ENCODE peak calls at places on chromosomes 11 and 22, in ten cellular contexts. M is uterus, Q is lower leg skin, I is upper lobe of left lung, U is A549, J is breast epithelium, R is suprapubic skin, D is body of pancreas, P is sigmoid colon, O is stomach. C is an unnamed sample.

GRCh38 chr11:61151545-61152252 is 9.5 kb downstream of the VPS37C start:
- DNase-seq in R (no peak), U (no peak), I (no peak), Q (no peak), P (peak), D (no peak), O (no peak), M (no peak), J (no peak), C (no peak)

GRCh38 chr11:13040969-13041561 is 31.9 kb downstream of the RASSF10 start:
- DNase-seq in Q (no peak), P (no peak), I (no peak), U (no peak), D (no peak), M (no peak), R (no peak), O (no peak), J (no peak), C (no peak)

GRCh38 chr11:1484061-1484671 is 2.4 kb downstream of the MOB2 start:
- DNase-seq in D (peak), Q (no peak), P (peak), R (peak), J (no peak), O (no peak), M (peak), U (no peak), I (peak), C (no peak)

GRCh38 chr22:28442264-28442950 is 237.2 kb downstream of the TTC28 start:
- DNase-seq in Q (peak), U (no peak), M (peak), I (peak), P (peak), D (peak), R (peak), O (peak), J (peak), C (peak)

GRCh38 chr11:6637871-6638270 is 17.7 kb downstream of the DCHS1 start:
- DNase-seq in D (peak), Q (no peak), O (peak), U (no peak), J (no peak), R (no peak), M (peak), P (peak), I (no peak), C (no peak)

GRCh38 chr22:37314315-37315046 is 32.2 kb downstream of the CYTH4 start:
- DNase-seq in O (no peak), J (no peak), R (no peak), P (no peak), U (no peak), I (no peak), M (no peak), D (no peak), Q (no peak), C (no peak)

GRCh38 chr11:23124996-23125395 is 264.7 kb upstream of the CCDC179 start:
- DNase-seq in P (no peak), J (no peak), Q (no peak), D (no peak), O (no peak), U (no peak), R (no peak), M (no peak), I (no peak), C (no peak)

GRCh38 chr11:58731819-58732218 is at the start of gene GLYAT:
- DNase-seq in U (no peak), D (no peak), M (no peak), R (no peak), P (no peak), O (no peak), J (no peak), I (no peak), Q (no peak), C (no peak)

GRCh38 chr11:13668957-13669521 is 571 bp downstream of the FAR1 start:
- DNase-seq in U (peak), M (no peak), I (no peak), D (peak), R (peak), O (peak), J (peak), Q (peak), P (peak), C (peak)

GRCh38 chr11:44766972-44767278 is 40.2 kb downstream of the TSPAN18 start:
- DNase-seq in R (no peak), U (no peak), P (no peak), O (no peak), I (no peak), J (no peak), M (peak), D (no peak), Q (peak), C (no peak)

GRCh38 chr11:114796954-114797721 is 118.8 kb downstream of the NXPE2 start:
- DNase-seq in M (no peak), R (no peak), U (no peak), O (no peak), J (no peak), Q (no peak), D (no peak), P (no peak), I (no peak), C (no peak)

GRCh38 chr22:39114157-39114511 is 17.1 kb downstream of the APOBEC3H start:
- DNase-seq in M (no peak), P (no peak), I (no peak), J (no peak), R (no peak), O (no peak), D (no peak), U (no peak), Q (no peak), C (no peak)

GRCh38 chr22:39115976-39116621 is 19.1 kb downstream of the APOBEC3H start:
- DNase-seq in I (no peak), U (no peak), O (no peak), M (no peak), J (no peak), Q (no peak), R (no peak), P (no peak), D (no peak), C (no peak)

GRCh38 chr22:39115570-39115969 is 18.5 kb downstream of the APOBEC3H start:
- DNase-seq in D (no peak), P (no peak), I (no peak), U (no peak), M (no peak), J (no peak), O (no peak), R (no peak), Q (no peak), C (no peak)

GRCh38 chr22:39120983-39121382 is 23.9 kb downstream of the APOBEC3H start:
- DNase-seq in Q (no peak), D (no peak), U (no peak), R (no peak), M (no peak), O (no peak), I (no peak), J (no peak), P (no peak), C (no peak)

GRCh38 chr22:39117585-39118191 is 20.6 kb downstream of the APOBEC3H start:
- DNase-seq in I (no peak), R (no peak), D (peak), O (peak), U (peak), Q (no peak), M (no peak), P (peak), J (no peak), C (no peak)
- TF ChIP-seq POLR2A in I (no peak), R (no peak), D (no peak), O (no peak), U (no peak), Q (no peak), M (no peak), P (no peak), J (no peak), C (no peak)

GRCh38 chr11:26017322-26017860 is 314.5 kb upstream of the ANO3 start:
- DNase-seq in O (no peak), Q (no peak), I (no peak), M (no peak), R (no peak), J (no peak), D (no peak), P (no peak), U (no peak), C (no peak)
- TF ChIP-seq POLR2A in O (no peak), Q (no peak), I (no peak), M (no peak), R (no peak), J (no peak), D (no peak), P (no peak), U (no peak), C (no peak)

DNA sequence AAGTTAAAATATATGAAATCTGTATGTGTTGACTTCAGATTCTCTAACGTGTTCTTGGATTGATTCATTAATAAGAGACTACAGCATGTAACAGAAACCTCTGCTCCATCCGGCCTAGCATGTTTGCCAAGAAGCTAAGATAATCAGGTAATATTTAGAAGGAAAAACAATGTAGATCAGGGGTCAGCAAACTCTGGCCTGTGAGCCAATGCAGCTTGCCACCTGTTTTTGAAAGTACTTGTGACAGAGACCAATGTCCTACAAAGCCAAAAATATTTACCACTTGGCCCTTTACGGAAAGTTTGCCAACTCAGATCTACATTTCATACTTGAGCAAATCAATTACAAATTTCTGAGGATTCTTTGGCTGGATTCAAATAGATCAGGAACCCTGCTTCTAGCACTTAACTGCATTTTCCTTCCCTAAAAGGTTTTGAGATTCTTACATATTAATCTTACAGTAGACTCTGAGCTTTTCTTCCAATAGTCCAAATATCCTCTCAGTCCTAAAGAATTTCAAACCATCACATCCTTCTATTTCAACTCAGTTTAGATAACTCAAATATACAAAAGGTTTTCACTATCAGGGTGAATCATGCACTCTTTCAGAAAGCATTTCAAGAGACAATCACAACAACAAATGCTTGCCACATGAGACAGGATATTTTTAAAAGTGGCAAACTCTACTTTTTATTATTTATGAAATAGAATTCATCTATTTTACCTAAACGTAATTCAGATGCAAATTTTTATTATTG is 29.5 kb downstream of the APOL5 start:
- DNase-seq in U (no peak), I (no peak), P (no peak), R (no peak), D (no peak), M (no peak), J (no peak), Q (no peak), O (no peak), C (no peak)
- TF ChIP-seq POLR2A in U (no peak), I (no peak), P (no peak), R (no peak), D (no peak), M (no peak), J (no peak), Q (no peak), O (no peak), C (no peak)

GRCh38 chr11:77287136-77287535 is 14.3 kb downstream of the GDPD4 start:
- DNase-seq in P (no peak), U (no peak), I (no peak), R (no peak), O (no peak), D (no peak), Q (no peak), J (no peak), M (no peak), C (no peak)
- TF ChIP-seq POLR2A in P (no peak), U (no peak), I (no peak), R (no peak), O (no peak), D (no peak), Q (no peak), J (no peak), M (no peak), C (no peak)

GRCh38 chr11:72069787-72070251 is 10.5 kb downstream of the NUMA1 start:
- DNase-seq in D (peak), O (peak), J (peak), P (peak), U (peak), R (peak), I (no peak), Q (peak), M (peak), C (peak)
- TF ChIP-seq POLR2A in D (peak), O (no peak), J (no peak), P (no peak), U (peak), R (peak), I (no peak), Q (no peak), M (no peak), C (peak)

GRCh38 chr11:65791719-65792213 is 4.9 kb downstream of the OVOL1 start:
- DNase-seq in D (no peak), Q (peak), R (no peak), M (no peak), I (peak), O (peak), P (no peak), J (no peak), U (no peak), C (no peak)

GRCh38 chr11:65793625-65794400 is 7.0 kb downstream of the OVOL1 start:
- DNase-seq in O (no peak), P (no peak), R (no peak), Q (no peak), M (no peak), U (no peak), D (peak), J (no peak), I (peak), C (no peak)

GRCh38 chr11:65790902-65791650 is 4.2 kb downstream of the OVOL1 start:
- DNase-seq in D (no peak), I (peak), P (no peak), M (no peak), J (no peak), U (no peak), Q (no peak), O (no peak), R (no peak), C (no peak)

GRCh38 chr11:65793144-65793581 is 6.3 kb downstream of the OVOL1 start:
- DNase-seq in Q (peak), I (peak), O (peak), J (peak), D (peak), U (no peak), R (peak), P (no peak), M (no peak), C (no peak)

GRCh38 chr11:65792456-65792855 is 5.6 kb downstream of the OVOL1 start:
- DNase-seq in O (no peak), U (no peak), J (no peak), Q (no peak), M (no peak), R (no peak), I (peak), D (no peak), P (no peak), C (no peak)
- TF ChIP-seq POLR2A in O (no peak), U (no peak), J (no peak), Q (no peak), M (no peak), R (no peak), I (no peak), D (no peak), P (no peak), C (no peak)